ENCODE peak calls at places on chromosomes 7 and 10, in five cellular contexts. One of them, this sample, is unnamed.

GRCh38 chr7:130884437-130885417 is 150.7 kb upstream of the KLF14 start:
- DNase-seq in posterior cingulate gyrus: no peak
- DNase-seq in Right ventricle myocardium superior: no peak
- DNase-seq in NCI-H2081: no peak
- DNase-seq in cardiac muscle cell: no peak
- DNase-seq in this sample: no peak

GRCh38 chr7:155702616-155703015 is 58.2 kb downstream of the RBM33 start:
- DNase-seq in posterior cingulate gyrus: no peak
- DNase-seq in Right ventricle myocardium superior: no peak
- DNase-seq in NCI-H2081: no peak
- DNase-seq in cardiac muscle cell: no peak
- DNase-seq in this sample: no peak

GRCh38 chr10:130878131-130878530 is 433.4 kb downstream of the TCERG1L start:
- DNase-seq in posterior cingulate gyrus: no peak
- DNase-seq in Right ventricle myocardium superior: no peak
- DNase-seq in NCI-H2081: no peak
- DNase-seq in cardiac muscle cell: no peak
- DNase-seq in this sample: no peak

GRCh38 chr10:119409906-119410305 is 132.6 kb downstream of the RGS10 start:
- DNase-seq in posterior cingulate gyrus: no peak
- DNase-seq in Right ventricle myocardium superior: peak; percentile 88
- DNase-seq in NCI-H2081: no peak
- DNase-seq in cardiac muscle cell: no peak
- DNase-seq in this sample: peak; percentile 89

GRCh38 chr10:92695679-92696605 is 6.2 kb downstream of the HHEX start:
- DNase-seq in posterior cingulate gyrus: no peak
- DNase-seq in Right ventricle myocardium superior: no peak
- DNase-seq in NCI-H2081: no peak
- DNase-seq in cardiac muscle cell: peak; percentile 23
- DNase-seq in this sample: no peak

GRCh38 chr7:107966701-107967100 is 36.3 kb downstream of the LAMB1 start:
- DNase-seq in posterior cingulate gyrus: no peak
- DNase-seq in Right ventricle myocardium superior: no peak
- DNase-seq in NCI-H2081: no peak
- DNase-seq in cardiac muscle cell: peak; percentile 74
- DNase-seq in this sample: peak; percentile 75

GRCh38 chr10:114532226-114532625 is 125.8 kb downstream of the ABLIM1 start:
- DNase-seq in posterior cingulate gyrus: no peak
- DNase-seq in Right ventricle myocardium superior: no peak
- DNase-seq in NCI-H2081: no peak
- DNase-seq in cardiac muscle cell: no peak
- DNase-seq in this sample: no peak

GRCh38 chr7:137956183-137956582 is 45.7 kb downstream of the CREB3L2 start:
- DNase-seq in posterior cingulate gyrus: no peak
- DNase-seq in Right ventricle myocardium superior: no peak
- DNase-seq in NCI-H2081: no peak
- DNase-seq in cardiac muscle cell: no peak
- DNase-seq in this sample: no peak

GRCh38 chr7:143321734-143322133 is 5.8 kb downstream of the CLCN1 start:
- DNase-seq in posterior cingulate gyrus: no peak
- DNase-seq in Right ventricle myocardium superior: peak; percentile 47
- DNase-seq in NCI-H2081: no peak
- DNase-seq in cardiac muscle cell: no peak
- DNase-seq in this sample: no peak

GRCh38 chr10:43284341-43284910 is 17.6 kb upstream of the RASGEF1A start:
- DNase-seq in posterior cingulate gyrus: no peak
- DNase-seq in Right ventricle myocardium superior: no peak
- DNase-seq in NCI-H2081: no peak
- DNase-seq in cardiac muscle cell: peak; percentile 74
- DNase-seq in this sample: no peak